ENCODE peak calls at places on chromosomes 3 and 15, in eight cellular contexts. P is MM.1S, J is GM23248, N is mesenchymal stem cell, W is Peyer's patch, Y is psoas muscle, O is stomach, T is neuronal stem cell. Z is an unnamed sample.

GRCh38 chr3:123064914-123065313 is 1.9 kb upstream of the PDIA5 start:
- DNase-seq in O (no peak), P (no peak), T (no peak), W (no peak), J (no peak), N (no peak), Y (no peak), Z (no peak)

GRCh38 chr15:49458145-49458544 is 35.1 kb downstream of the FGF7 start:
- DNase-seq in P (no peak), Y (no peak), J (peak; percentile 83), O (no peak), N (no peak), W (no peak), T (no peak), Z (no peak)

GRCh38 chr15:63052961-63053698 is 10.6 kb downstream of the TPM1 start:
- DNase-seq in W (peak; percentile 72), Y (peak; percentile 61), T (no peak), P (no peak), J (peak; percentile 80), O (peak; percentile 42), N (peak; percentile 82), Z (peak; percentile 64)

GRCh38 chr3:115245437-115245836 is 98.3 kb upstream of the ZBTB20 start:
- DNase-seq in W (no peak), N (peak; percentile 87), P (no peak), Y (peak; percentile 21), T (no peak), J (peak; percentile 95), O (no peak), Z (peak; percentile 78)

GRCh38 chr3:171967932-171968678 is 71.3 kb upstream of the FNDC3B start:
- DNase-seq in Y (no peak), O (no peak), N (peak; percentile 63), J (peak; percentile 50), W (no peak), P (no peak), T (no peak), Z (peak; percentile 65)

GRCh38 chr3:145094355-145094941 is 1066.5 kb downstream of the PLOD2 start:
- DNase-seq in N (peak; percentile 89), J (peak; percentile 60), Y (no peak), W (no peak), P (peak; percentile 8), T (peak; percentile 21), O (no peak), Z (no peak)

GRCh38 chr15:51687565-51687964 is 6.3 kb downstream of the SCG3 start:
- DNase-seq in O (no peak), P (no peak), J (no peak), Y (no peak), N (no peak), T (no peak), W (no peak), Z (no peak)

GRCh38 chr15:89112341-89112971 is 24.2 kb downstream of the ABHD2 start:
- DNase-seq in T (no peak), J (peak; percentile 58), P (peak; percentile 87), Y (peak; percentile 40), W (peak; percentile 87), O (peak; percentile 67), N (no peak), Z (peak; percentile 80)

GRCh38 chr3:127738192-127738840 is 65.6 kb downstream of the ABTB1 start:
- DNase-seq in N (peak; percentile 72), Y (no peak), W (no peak), O (peak; percentile 74), J (peak; percentile 51), T (no peak), P (no peak), Z (no peak)

GRCh38 chr3:32392530-32393302 is 1.1 kb downstream of the CMTM7 start:
- DNase-seq in T (no peak), W (peak; percentile 67), J (peak; percentile 90), P (no peak), O (peak; percentile 54), Y (peak; percentile 49), N (peak; percentile 67), Z (peak; percentile 79)

GRCh38 chr3:36837089-36837488 is 72.7 kb upstream of the DCLK3 start:
- DNase-seq in O (no peak), T (no peak), N (no peak), W (no peak), P (no peak), Y (no peak), J (no peak), Z (no peak)

GRCh38 chr3:123723527-123724168 is 138.8 kb upstream of the HACD2 start:
- DNase-seq in W (peak; percentile 70), T (peak; percentile 79), N (peak; percentile 86), O (peak; percentile 52), P (peak; percentile 77), J (peak; percentile 86), Y (no peak), Z (no peak)

GRCh38 chr3:41116851-41117250 is 82.5 kb upstream of the CTNNB1 start:
- DNase-seq in O (no peak), W (no peak), N (no peak), P (no peak), J (no peak), Y (no peak), T (no peak), Z (no peak)

GRCh38 chr3:114519415-114519814 is 225.6 kb downstream of the TIGIT start:
- DNase-seq in J (peak; percentile 81), N (peak; percentile 92), O (no peak), P (no peak), Y (peak; percentile 23), W (no peak), T (peak; percentile 47), Z (no peak)

GRCh38 chr3:45411081-45411480 is 22.7 kb downstream of the LARS2 start:
- DNase-seq in N (no peak), J (no peak), O (no peak), W (no peak), Y (no peak), T (no peak), P (no peak), Z (no peak)

GRCh38 chr3:45409921-45410320 is 21.5 kb downstream of the LARS2 start:
- DNase-seq in P (no peak), O (no peak), T (no peak), W (no peak), J (no peak), Y (no peak), N (no peak), Z (no peak)

GRCh38 chr3:45409369-45409768 is 21.0 kb downstream of the LARS2 start:
- DNase-seq in J (no peak), P (no peak), O (no peak), Y (no peak), N (no peak), W (no peak), T (no peak), Z (no peak)

GRCh38 chr3:45406812-45407211 is 18.4 kb downstream of the LARS2 start:
- DNase-seq in T (no peak), W (no peak), P (no peak), Y (no peak), N (no peak), J (no peak), O (no peak), Z (no peak)

GRCh38 chr3:45407634-45408033 is 19.3 kb downstream of the LARS2 start:
- DNase-seq in P (no peak), W (no peak), O (no peak), N (no peak), J (no peak), T (no peak), Y (no peak), Z (no peak)
- H3K36me3 ChIP-seq in P (no peaks in the 10 kb centered on the region), W (no peaks in the 10 kb centered on the region), O (peaks cover 52% of the 10 kb centered on the region), N (peaks cover 43% of the 10 kb centered on the region), J (peaks cover under 1% of the 10 kb centered on the region), T (peaks cover 12% of the 10 kb centered on the region), Y (peaks cover 58% of the 10 kb centered on the region), Z (peaks cover 3% of the 10 kb centered on the region)

GRCh38 chr15:66832679-66833078 is 130.6 kb downstream of the SMAD6 start:
- DNase-seq in J (peak; percentile 91), O (no peak), T (no peak), P (no peak), Y (no peak), W (peak; percentile 4), N (peak; percentile 47), Z (no peak)
- H3K4me1 ChIP-seq in J (peaks cover 42% of the 10 kb centered on the region), O (no peaks in the 10 kb centered on the region), T (peaks cover 14% of the 10 kb centered on the region), P (no peaks in the 10 kb centered on the region), Y (no peaks in the 10 kb centered on the region), W (no peaks in the 10 kb centered on the region), N (peaks cover 12% of the 10 kb centered on the region), Z (no peaks in the 10 kb centered on the region)

DNA sequence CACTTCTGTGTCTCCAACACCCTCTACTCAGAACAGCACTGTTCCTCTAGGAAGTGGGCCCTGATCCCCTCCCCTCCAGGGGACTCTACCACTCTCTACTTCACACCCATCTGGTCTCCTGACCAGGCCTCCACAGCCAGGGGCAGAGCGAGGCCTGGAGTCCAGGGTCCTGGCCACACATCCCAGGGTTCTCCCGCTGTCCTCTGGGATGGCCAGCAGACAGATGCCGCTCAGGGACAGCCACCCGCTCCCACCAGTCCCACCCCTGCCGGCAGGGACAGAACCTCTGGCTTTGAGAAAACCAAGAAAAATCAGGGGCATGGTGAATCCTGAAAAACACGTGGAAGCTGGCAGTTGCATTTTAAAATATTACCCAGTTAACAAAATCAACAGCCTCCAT is 32.0 kb upstream of the IQSEC1 start:
- DNase-seq in J (no peak), Y (no peak), W (no peak), O (no peak), T (no peak), P (no peak), N (no peak), Z (peak; percentile 53)
- H3K27ac ChIP-seq in J (no peak overlapping the region), Y (no peak overlapping the region), W (no peak overlapping the region), O (no peak overlapping the region), T (no peak overlapping the region), P (no peak overlapping the region), N (no peak overlapping the region), Z (no peak overlapping the region)

DNA sequence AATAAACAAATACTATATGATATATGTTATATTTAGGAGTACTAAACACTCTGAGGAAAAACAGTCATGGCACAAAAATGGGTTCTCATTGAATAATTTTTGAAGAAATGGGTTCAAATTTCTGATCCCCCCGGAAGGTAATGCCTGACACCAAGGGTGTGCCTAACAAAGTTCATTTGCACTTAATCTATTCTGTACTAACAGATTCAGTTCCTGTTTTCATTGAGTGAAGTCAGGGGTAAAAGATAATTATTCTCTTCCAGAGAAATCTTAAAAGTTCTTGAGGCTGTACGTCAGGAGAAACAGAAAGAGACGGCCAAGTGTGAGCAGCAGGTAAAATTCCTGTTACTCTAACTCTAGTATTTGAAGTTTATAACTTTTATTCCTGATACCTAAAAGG is 34.5 kb upstream of the TMEM42 start:
- DNase-seq in T (no peak), Y (no peak), N (no peak), J (no peak), O (no peak), P (no peak), W (no peak), Z (no peak)
- H3K36me3 ChIP-seq in T (peaks cover 32% of the 10 kb centered on the region), Y (no peaks in the 10 kb centered on the region), N (no peaks in the 10 kb centered on the region), J (no peaks in the 10 kb centered on the region), O (no peaks in the 10 kb centered on the region), P (no peaks in the 10 kb centered on the region), W (no peaks in the 10 kb centered on the region), Z (no peaks in the 10 kb centered on the region)

Z was measured in aorta.